ENCODE peak calls at places on chromosomes 13 and 19, in nine cellular contexts. V, A, K, W, J, F, U, R and L are unnamed samples. For H3K27me3, the result is how much of the 10 kb centered on the place peaks cover.

GRCh38 chr13:113806526-113806925 is 47.5 kb downstream of the TMEM255B start:
- DNase-seq in J (peak), R (no peak), A (no peak), W (no peak), V (no peak), F (no peak), K (no peak), U (no peak), L (no peak)

GRCh38 chr19:40438284-40438683 is 5.9 kb downstream of the SERTAD3 start:
- DNase-seq in J (no peak), F (no peak), A (no peak), U (no peak), R (no peak), K (no peak), W (no peak), V (no peak), L (no peak)

GRCh38 chr13:37201081-37201480 is 95.6 kb upstream of the CSNK1A1L start:
- DNase-seq in A (no peak), F (no peak), W (no peak), K (no peak), U (no peak), R (no peak), J (no peak), V (no peak), L (no peak)

GRCh38 chr13:21638319-21639282 is 32.3 kb upstream of the FGF9 start:
- DNase-seq in A (peak), R (peak), K (no peak), J (no peak), F (no peak), W (peak), U (no peak), V (no peak), L (no peak)

GRCh38 chr13:98423417-98423816 is 153.5 kb downstream of the STK24 start:
- DNase-seq in F (no peak), J (no peak), V (no peak), R (peak), K (no peak), U (no peak), W (no peak), A (no peak), L (no peak)

GRCh38 chr13:36026556-36026955 is 104.6 kb downstream of the DCLK1 start:
- DNase-seq in J (no peak), K (no peak), V (no peak), U (no peak), A (no peak), W (no peak), R (no peak), F (no peak), L (no peak)

GRCh38 chr13:38042771-38043170 is 173.2 kb upstream of the TRPC4 start:
- DNase-seq in F (no peak), J (no peak), A (no peak), K (no peak), U (peak), V (no peak), R (no peak), W (no peak), L (no peak)

GRCh38 chr13:52995946-52996345 is 32.7 kb upstream of the OLFM4 start:
- DNase-seq in F (no peak), R (no peak), J (no peak), K (no peak), W (no peak), A (no peak), U (no peak), V (no peak), L (no peak)

GRCh38 chr19:2503521-2504109 is 27.7 kb downstream of the GADD45B start:
- DNase-seq in R (no peak), F (no peak), V (peak), U (peak), K (no peak), A (no peak), W (no peak), J (no peak), L (no peak)

GRCh38 chr13:35140321-35140720 is 198.3 kb downstream of the NBEA start:
- DNase-seq in K (no peak), R (no peak), F (no peak), A (no peak), V (no peak), U (no peak), J (no peak), W (no peak), L (no peak)

GRCh38 chr19:49333426-49334288 is 1.5 kb upstream of the CD37 start:
- DNase-seq in J (no peak), A (peak), V (peak), W (no peak), R (no peak), K (no peak), F (peak), U (no peak), L (no peak)

GRCh38 chr19:8209965-8210659 is 942 bp downstream of the CERS4 start:
- DNase-seq in J (no peak), K (no peak), U (no peak), W (no peak), V (no peak), R (no peak), A (no peak), F (no peak), L (no peak)

GRCh38 chr19:39563408-39563807 is 23.4 kb upstream of the EID2 start:
- DNase-seq in U (peak), F (no peak), A (no peak), V (no peak), J (no peak), R (no peak), K (no peak), W (no peak), L (no peak)

GRCh38 chr19:5697890-5698634 is 8.0 kb downstream of the RPL36 start:
- DNase-seq in K (peak), V (no peak), A (no peak), U (no peak), R (no peak), W (no peak), F (no peak), J (no peak), L (no peak)

GRCh38 chr13:49021953-49022352 is 46.2 kb downstream of the FNDC3A start:
- DNase-seq in A (no peak), F (no peak), J (no peak), R (no peak), U (no peak), K (no peak), W (no peak), V (no peak), L (no peak)

GRCh38 chr13:19586904-19587634 is 25.7 kb upstream of the TPTE2 start:
- DNase-seq in W (no peak), F (no peak), J (peak), V (peak), K (no peak), R (peak), U (no peak), A (peak), L (no peak)

GRCh38 chr19:15291089-15291488 is 41.2 kb downstream of the BRD4 start:
- DNase-seq in R (no peak), J (no peak), K (no peak), W (no peak), U (peak), V (no peak), A (no peak), F (no peak), L (no peak)

GRCh38 chr19:3809881-3810707 is 23.9 kb upstream of the MATK start:
- DNase-seq in W (no peak), U (no peak), J (no peak), R (no peak), A (no peak), V (no peak), K (no peak), F (no peak), L (no peak)

GRCh38 chr19:35842666-35843272 is 9.5 kb downstream of the NPHS1 start:
- DNase-seq in K (no peak), J (no peak), F (no peak), W (no peak), U (no peak), A (no peak), V (no peak), R (no peak), L (no peak)
- H3K27me3 ChIP-seq in K (under half), J (half or more), F (under half), W (under half), U (under half), A (under half), V (under half), R (under half), L (under half)

DNA sequence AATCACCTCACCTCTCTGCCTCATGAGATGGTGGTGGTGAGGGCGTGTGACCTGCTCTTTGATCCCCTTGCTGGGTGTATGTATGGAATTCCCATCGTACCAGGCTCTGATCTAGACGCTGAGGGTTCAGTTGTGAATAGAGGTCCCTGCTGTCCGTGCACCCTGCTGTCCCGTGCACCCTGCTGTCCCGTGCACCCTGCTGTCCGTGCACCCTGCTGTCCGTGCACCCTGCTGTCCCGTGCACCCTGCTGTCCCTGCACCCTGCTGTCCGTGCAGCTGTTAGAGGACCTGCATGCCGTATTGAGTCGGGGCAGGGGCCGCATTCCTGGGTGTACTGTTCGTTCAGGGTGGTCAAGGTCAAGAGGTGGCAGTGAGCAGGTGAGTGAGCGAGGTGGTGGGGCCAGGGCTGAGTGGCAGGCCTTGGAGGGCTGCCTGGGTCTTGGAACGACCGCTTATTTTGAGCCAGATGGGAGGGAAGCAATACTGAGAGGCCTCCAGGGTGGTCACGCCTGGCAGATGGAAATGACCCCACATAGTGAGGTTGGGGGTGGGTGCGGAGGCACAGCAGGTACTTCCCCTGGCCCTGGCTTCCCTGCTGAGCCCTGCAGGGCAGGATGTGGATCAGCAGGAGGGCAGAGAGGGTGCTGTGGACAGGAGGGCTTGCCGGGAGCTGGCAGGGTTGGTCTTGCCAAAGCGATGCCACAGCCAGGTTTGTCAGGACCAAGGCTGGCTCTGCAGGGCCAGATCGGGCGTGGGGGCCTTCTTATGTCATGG is 4.6 kb upstream of the EPN1 start:
- DNase-seq in A (no peak), U (no peak), W (peak), R (no peak), F (no peak), K (no peak), J (no peak), V (no peak), L (no peak)
- H3K27ac ChIP-seq in A (no peak), U (no peak), W (no peak), R (no peak), F (no peak), K (no peak), J (no peak), V (no peak), L (no peak)

DNA sequence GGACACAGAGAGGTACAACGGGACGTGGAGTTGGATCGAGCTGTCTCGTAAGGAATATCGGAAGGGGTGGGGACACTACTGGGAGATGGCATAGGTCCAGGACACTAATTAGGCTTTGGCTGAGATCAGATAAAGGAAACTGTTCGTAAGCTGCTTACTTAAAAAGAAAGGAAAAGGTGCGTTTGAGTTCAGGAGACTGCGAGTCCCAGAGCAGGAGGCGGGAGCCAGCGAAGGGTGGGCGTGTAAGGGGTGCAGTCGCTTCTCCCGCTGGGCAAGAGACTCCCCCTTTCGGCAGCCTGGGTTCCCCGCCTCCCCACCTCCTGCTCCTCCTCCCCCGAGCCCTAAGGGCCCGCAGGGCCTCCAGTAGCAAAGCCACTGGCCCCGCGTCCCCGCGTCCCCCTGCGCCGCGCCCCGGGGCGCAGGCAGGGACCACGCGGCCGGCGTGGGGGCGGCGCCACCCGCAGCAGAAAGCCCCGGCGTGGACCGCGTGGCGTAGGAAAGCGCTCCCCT is 571 bp downstream of the ABCC4 start:
- DNase-seq in A (peak), F (no peak), R (peak), W (peak), V (peak), U (peak), J (peak), K (peak), L (peak)
- TF ChIP-seq CTCF in A (no peak), F (no peak), R (no peak), W (no peak), V (no peak), U (no peak), J (peak), K (no peak), L (peak)

GRCh38 chr13:111111376-111111937 is 3.7 kb upstream of the ARHGEF7 start:
- DNase-seq in K (no peak), W (no peak), F (no peak), U (no peak), A (no peak), R (no peak), V (no peak), J (no peak), L (no peak)
- H3K27me3 ChIP-seq in K (under half), W (under half), F (under half), U (under half), A (under half), R (under half), V (under half), J (under half), L (half or more)

GRCh38 chr13:23610966-23611486 is 40.8 kb downstream of the TNFRSF19 start:
- DNase-seq in V (no peak), F (no peak), K (no peak), J (no peak), U (peak), W (no peak), R (peak), A (peak), L (no peak)

GRCh38 chr13:23610187-23610576 is 40.0 kb downstream of the TNFRSF19 start:
- DNase-seq in F (no peak), U (peak), J (peak), R (no peak), A (no peak), V (no peak), K (no peak), W (no peak), L (no peak)

GRCh38 chr13:23608138-23608537 is 37.9 kb downstream of the TNFRSF19 start:
- DNase-seq in V (no peak), K (no peak), F (no peak), U (no peak), W (no peak), R (no peak), A (no peak), J (no peak), L (no peak)

GRCh38 chr13:23609414-23610186 is 39.4 kb downstream of the TNFRSF19 start:
- DNase-seq in A (peak), V (no peak), W (no peak), K (peak), U (peak), R (no peak), J (no peak), F (no peak), L (peak)

GRCh38 chr13:23608704-23609413 is 38.6 kb downstream of the TNFRSF19 start:
- DNase-seq in K (peak), U (peak), V (no peak), F (no peak), R (peak), A (peak), W (peak), J (peak), L (no peak)
- H3K27ac ChIP-seq in K (peak), U (peak), V (no peak), F (no peak), R (no peak), A (no peak), W (peak), J (peak), L (no peak)

GRCh38 chr19:51467864-51468544 is 9.8 kb upstream of the SIGLEC8 start:
- DNase-seq in J (no peak), A (no peak), W (no peak), F (no peak), U (no peak), R (no peak), V (no peak), K (no peak), L (no peak)
- TF ChIP-seq CTCF in J (no peak), A (no peak), W (no peak), F (no peak), U (no peak), R (no peak), V (no peak), K (no peak), L (no peak)